ENCODE peak calls at places on chromosomes 16 and 17, in six cellular contexts. Z is iris pigment epithelial cell, R is epithelial cell of esophagus, S is mucosa of gallbladder, C is NCI-H2081, U is adrenal gland. A is an unnamed sample.

GRCh38 chr17:78356163-78356713 is 3.6 kb downstream of the SOCS3 start:
- DNase-seq in Z (peak; percentile 98), R (peak; percentile 98), S (peak; percentile 53), C (no peak), U (no peak), A (peak; percentile 75)

GRCh38 chr17:49218941-49219913 is 8.7 kb downstream of the ABI3 start:
- DNase-seq in Z (no peak), R (no peak), S (no peak), C (no peak), U (no peak), A (no peak)

GRCh38 chr17:50684612-50685333 is 22.9 kb downstream of the ANKRD40 start:
- DNase-seq in Z (no peak), R (peak; percentile 30), S (peak; percentile 64), C (no peak), U (no peak), A (no peak)

GRCh38 chr17:30570596-30571265 is 93.5 kb downstream of the GOSR1 start:
- DNase-seq in Z (no peak), R (no peak), S (no peak), C (no peak), U (no peak), A (no peak)

GRCh38 chr16:53958481-53958880 is 254.5 kb downstream of the FTO start:
- DNase-seq in Z (no peak), R (no peak), S (no peak), C (no peak), U (peak; percentile 45), A (no peak)

GRCh38 chr17:42894283-42895184 is 6.1 kb upstream of the G6PC1 start:
- DNase-seq in Z (no peak), R (no peak), S (peak; percentile 87), C (no peak), U (no peak), A (no peak)

GRCh38 chr16:86632206-86632605 is 53.9 kb downstream of the FOXL1 start:
- DNase-seq in Z (no peak), R (no peak), S (no peak), C (no peak), U (no peak), A (no peak)

GRCh38 chr16:58025351-58026138 is at the start of gene MMP15:
- DNase-seq in Z (peak; percentile 77), R (peak; percentile 84), S (peak; percentile 88), C (peak; percentile 69), U (peak; percentile 70), A (peak; percentile 54)

GRCh38 chr17:67018429-67019125 is 25.8 kb upstream of the CACNG1 start:
- DNase-seq in Z (no peak), R (no peak), S (no peak), C (peak; percentile 78), U (no peak), A (no peak)

GRCh38 chr17:53134546-53134945 is 688.2 kb upstream of the KIF2B start:
- DNase-seq in Z (no peak), R (no peak), S (no peak), C (peak; percentile 64), U (no peak), A (no peak)

GRCh38 chr17:57305918-57306317 is 49.6 kb downstream of the MSI2 start:
- DNase-seq in Z (peak; percentile 25), R (peak; percentile 7), S (no peak), C (no peak), U (no peak), A (no peak)

GRCh38 chr16:30122621-30123160 is 329 bp downstream of the MAPK3 start:
- DNase-seq in Z (no peak), R (no peak), S (no peak), C (peak; percentile 40), U (no peak), A (no peak)

GRCh38 chr17:51091635-51092034 is 29.0 kb downstream of the SPAG9 start:
- DNase-seq in Z (no peak), R (no peak), S (no peak), C (no peak), U (no peak), A (no peak)

GRCh38 chr16:53695070-53695469 is 8.6 kb downstream of the RPGRIP1L start:
- DNase-seq in Z (peak; percentile 84), R (peak; percentile 26), S (no peak), C (no peak), U (no peak), A (peak; percentile 21)

GRCh38 chr16:23257682-23258081 is 44.4 kb upstream of the SCNN1B start:
- DNase-seq in Z (no peak), R (peak; percentile 66), S (no peak), C (no peak), U (no peak), A (no peak)

GRCh38 chr16:75025766-75026165 is 26.9 kb downstream of the ZNRF1 start:
- DNase-seq in Z (peak; percentile 73), R (no peak), S (no peak), C (no peak), U (no peak), A (no peak)

GRCh38 chr17:17367931-17368330 is 64.8 kb downstream of the NT5M start:
- DNase-seq in Z (no peak), R (no peak), S (no peak), C (no peak), U (no peak), A (no peak)

GRCh38 chr16:9050102-9050830 is 41.2 kb upstream of the HAPSTR1 start:
- DNase-seq in Z (peak; percentile 40), R (peak; percentile 35), S (no peak), C (no peak), U (peak; percentile 18), A (peak; percentile 23)

GRCh38 chr16:21260870-21261791 is 17.0 kb downstream of the CRYM start:
- DNase-seq in Z (peak; percentile 84), R (peak; percentile 84), S (peak; percentile 87), C (no peak), U (peak; percentile 74), A (peak; percentile 57)

GRCh38 chr16:67847064-67847861 is at the start of gene CENPT:
- DNase-seq in Z (peak; percentile 80), R (peak; percentile 90), S (no peak), C (peak; percentile 45), U (no peak), A (peak; percentile 57)

GRCh38 chr16:49588729-49589384 is 215.3 kb downstream of the C16orf78 start:
- DNase-seq in Z (peak; percentile 59), R (no peak), S (no peak), C (no peak), U (no peak), A (peak; percentile 51)

GRCh38 chr17:38464723-38465419 is 36.6 kb downstream of the ARHGAP23 start:
- DNase-seq in Z (peak; percentile 94), R (peak; percentile 87), S (peak; percentile 78), C (no peak), U (peak; percentile 83), A (peak; percentile 96)

GRCh38 chr16:47162670-47163420 is 19.1 kb upstream of the NETO2 start:
- DNase-seq in Z (no peak), R (no peak), S (no peak), C (no peak), U (no peak), A (no peak)

GRCh38 chr17:17462048-17462824 is 14.6 kb upstream of the MED9 start:
- DNase-seq in Z (no peak), R (no peak), S (no peak), C (no peak), U (no peak), A (no peak)

GRCh38 chr16:30786936-30787612 is at the start of gene ZNF629:
- DNase-seq in Z (peak; percentile 57), R (peak; percentile 55), S (peak; percentile 56), C (peak; percentile 32), U (peak; percentile 76), A (peak; percentile 70)

GRCh38 chr16:80231118-80231515 is 309.7 kb upstream of the DYNLRB2 start:
- DNase-seq in Z (no peak), R (peak; percentile 68), S (no peak), C (no peak), U (no peak), A (no peak)

GRCh38 chr17:8837438-8838075 is 29.9 kb downstream of the PIK3R6 start:
- DNase-seq in Z (no peak), R (no peak), S (no peak), C (no peak), U (no peak), A (peak; percentile 11)

GRCh38 chr17:28412131-28412530 is 6.1 kb upstream of the SLC46A1 start:
- DNase-seq in Z (no peak), R (peak; percentile 81), S (no peak), C (no peak), U (no peak), A (no peak)

GRCh38 chr17:49851387-49852291 is 3.8 kb upstream of the TAC4 start:
- DNase-seq in Z (peak; percentile 65), R (peak; percentile 33), S (peak; percentile 64), C (peak; percentile 32), U (peak; percentile 78), A (peak; percentile 75)

GRCh38 chr17:35089846-35090193 is 26.3 kb upstream of the RFFL start:
- DNase-seq in Z (peak; percentile 41), R (peak; percentile 76), S (no peak), C (no peak), U (no peak), A (peak; percentile 38)

GRCh38 chr16:12081048-12081404 is 104.5 kb downstream of the SNX29 start:
- DNase-seq in Z (no peak), R (no peak), S (no peak), C (no peak), U (no peak), A (no peak)

GRCh38 chr17:50477976-50478375 is 684 bp upstream of the RSAD1 start:
- DNase-seq in Z (no peak), R (no peak), S (no peak), C (no peak), U (peak; percentile 27), A (no peak)

GRCh38 chr17:19546289-19547065 is 12.8 kb downstream of the SLC47A1 start:
- DNase-seq in Z (no peak), R (no peak), S (peak; percentile 76), C (no peak), U (no peak), A (no peak)

GRCh38 chr16:68227850-68228553 is 7.9 kb downstream of the ESRP2 start:
- DNase-seq in Z (no peak), R (no peak), S (no peak), C (no peak), U (no peak), A (no peak)

GRCh38 chr16:72474511-72475123 is 302.7 kb upstream of the PMFBP1 start:
- DNase-seq in Z (peak; percentile 96), R (peak; percentile 46), S (no peak), C (no peak), U (no peak), A (peak; percentile 79)

GRCh38 chr17:39677581-39678339 is 9.5 kb downstream of the PNMT start:
- DNase-seq in Z (no peak), R (no peak), S (no peak), C (peak; percentile 47), U (peak; percentile 14), A (no peak)

GRCh38 chr16:75080205-75081029 is 36.2 kb downstream of the LDHD start:
- DNase-seq in Z (peak; percentile 85), R (peak; percentile 73), S (no peak), C (no peak), U (no peak), A (peak; percentile 39)

GRCh38 chr17:10062757-10063385 is 135.5 kb downstream of the GAS7 start:
- DNase-seq in Z (no peak), R (no peak), S (no peak), C (no peak), U (no peak), A (no peak)